ENCODE peak calls at places on chromosomes 12 and 14, in nine cellular contexts. J is OCI-LY7, E is PC-3, Q is hepatocyte, S is GM23338, L is SK-N-SH, O is HCT116, G is GM23248, M is MM.1S. N is an unnamed sample.

GRCh38 chr14:90568405-90568804 is 171.6 kb downstream of the CALM1 start:
- DNase-seq in L (no peak), M (no peak), E (no peak), S (no peak), O (no peak), G (no peak), Q (no peak), J (no peak), N (no peak)

GRCh38 chr12:114209852-114210251 is 196.1 kb downstream of the TBX5 start:
- DNase-seq in J (no peak), O (no peak), E (no peak), S (no peak), M (no peak), G (no peak), Q (no peak), L (no peak), N (no peak)

GRCh38 chr14:82422186-82422585 is 888.5 kb upstream of the SEL1L start:
- DNase-seq in J (no peak), L (no peak), O (no peak), G (no peak), M (no peak), Q (no peak), S (no peak), E (no peak), N (no peak)

GRCh38 chr12:123733243-123733642 is 21.1 kb downstream of the ATP6V0A2 start:
- DNase-seq in J (no peak), L (no peak), Q (no peak), G (no peak), M (no peak), E (no peak), S (no peak), O (no peak), N (no peak)

GRCh38 chr14:39446131-39446744 is 14.0 kb upstream of the FBXO33 start:
- DNase-seq in Q (no peak), E (no peak), J (no peak), G (no peak), M (peak), S (no peak), L (no peak), O (no peak), N (no peak)

GRCh38 chr12:10571141-10571540 is 42.3 kb downstream of the MAGOHB start:
- DNase-seq in O (no peak), E (no peak), G (no peak), M (no peak), J (no peak), L (no peak), S (no peak), Q (no peak), N (no peak)

GRCh38 chr14:50821471-50822464 is 9.2 kb downstream of the NIN start:
- DNase-seq in M (no peak), O (no peak), S (peak), G (no peak), Q (no peak), L (no peak), E (no peak), J (no peak), N (no peak)

GRCh38 chr12:70006619-70006973 is 181.6 kb downstream of the MYRFL start:
- DNase-seq in O (no peak), L (no peak), S (no peak), Q (no peak), J (no peak), E (no peak), G (no peak), M (no peak), N (no peak)

GRCh38 chr14:76484355-76484754 is 108.4 kb downstream of the ESRRB start:
- DNase-seq in G (no peak), J (no peak), Q (no peak), E (no peak), S (peak), M (no peak), L (no peak), O (no peak), N (no peak)

GRCh38 chr12:79688376-79689040 is 2.3 kb downstream of the PAWR start:
- DNase-seq in S (no peak), Q (no peak), E (no peak), G (peak), J (no peak), O (no peak), M (peak), L (no peak), N (no peak)

GRCh38 chr12:49170924-49171323 is 18.0 kb downstream of the TUBA1A start:
- DNase-seq in O (no peak), L (no peak), G (no peak), E (no peak), S (no peak), M (no peak), Q (no peak), J (no peak), N (no peak)

GRCh38 chr12:116954700-116955381 is 44.1 kb downstream of the FBXW8 start:
- DNase-seq in S (no peak), Q (no peak), J (no peak), E (no peak), M (no peak), L (no peak), G (no peak), O (no peak), N (no peak)

GRCh38 chr14:25887251-25887908 is 710.5 kb downstream of the NOVA1 start:
- DNase-seq in J (no peak), M (no peak), Q (no peak), L (no peak), G (peak), O (no peak), E (peak), S (no peak), N (no peak)

GRCh38 chr12:62250671-62251608 is 9.3 kb upstream of the USP15 start:
- DNase-seq in O (no peak), J (no peak), M (peak), S (no peak), L (no peak), G (peak), E (no peak), Q (no peak), N (no peak)

GRCh38 chr12:115240251-115240650 is 556.3 kb upstream of the TBX3 start:
- DNase-seq in Q (no peak), G (no peak), S (no peak), J (no peak), L (no peak), M (no peak), O (no peak), E (no peak), N (no peak)

GRCh38 chr12:49487605-49488004 is 51.2 kb upstream of the KCNH3 start:
- DNase-seq in M (peak), E (no peak), J (no peak), S (no peak), Q (no peak), L (no peak), O (no peak), G (no peak), N (no peak)

GRCh38 chr12:104536841-104537240 is 80.1 kb downstream of the CHST11 start:
- DNase-seq in M (no peak), Q (no peak), E (no peak), L (no peak), G (peak), J (peak), S (no peak), O (no peak), N (no peak)

GRCh38 chr12:6230321-6231110 is 30.3 kb downstream of the CD9 start:
- DNase-seq in M (no peak), Q (peak), S (no peak), O (no peak), L (no peak), J (peak), E (peak), G (peak), N (no peak)

GRCh38 chr12:82835217-82835616 is 148.5 kb downstream of the TMTC2 start:
- DNase-seq in J (no peak), S (no peak), M (no peak), Q (no peak), O (peak), G (peak), L (no peak), E (peak), N (no peak)

GRCh38 chr12:75784591-75784990 is 247.0 kb downstream of the PHLDA1 start:
- DNase-seq in L (peak), S (no peak), G (peak), M (peak), O (no peak), Q (peak), E (peak), J (peak), N (no peak)

GRCh38 chr14:81153187-81153586 is 67.6 kb downstream of the GTF2A1 start:
- DNase-seq in Q (no peak), E (no peak), S (no peak), J (no peak), L (no peak), O (no peak), G (no peak), M (no peak), N (no peak)

GRCh38 chr14:61145903-61146411 is 135.2 kb downstream of the TMEM30B start:
- DNase-seq in L (peak), Q (peak), M (no peak), J (no peak), O (no peak), S (no peak), E (peak), G (peak), N (peak)

GRCh38 chr14:70289138-70289537 is 70.3 kb downstream of the COX16 start:
- DNase-seq in O (no peak), S (no peak), E (no peak), J (no peak), G (no peak), L (no peak), Q (no peak), M (no peak), N (no peak)

GRCh38 chr12:105888696-105889095 is 250.1 kb downstream of the NUAK1 start:
- DNase-seq in S (no peak), Q (no peak), J (no peak), L (no peak), M (no peak), G (peak), O (no peak), E (no peak), N (no peak)

DNA sequence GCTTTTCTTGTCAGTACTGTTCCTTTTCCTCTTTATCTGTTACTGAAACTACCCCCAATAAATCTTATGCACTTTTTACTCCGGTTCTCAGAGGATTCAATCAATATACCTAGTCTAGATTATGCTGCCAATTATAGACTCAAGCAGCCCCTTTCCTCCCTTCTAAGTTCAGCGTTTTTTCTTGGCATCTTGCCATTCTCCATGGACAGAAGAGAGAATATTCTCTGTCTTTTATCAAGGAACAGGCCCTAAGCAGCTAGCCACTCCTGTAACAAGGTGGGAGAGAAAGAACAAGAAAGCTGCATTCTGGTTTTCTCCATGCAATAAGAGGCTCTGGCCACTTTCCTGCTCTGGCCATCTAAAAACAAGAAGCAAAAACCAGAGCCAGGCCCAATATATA is 263.0 kb upstream of the ALG10 start:
- DNase-seq in J (no peak), Q (peak), E (no peak), G (no peak), L (no peak), S (no peak), O (no peak), M (no peak), N (no peak)
- TF ChIP-seq EZH2phosphoT487 in J (no peak), Q (no peak), E (no peak), G (no peak), L (no peak), S (no peak), O (no peak), M (no peak), N (no peak)

DNA sequence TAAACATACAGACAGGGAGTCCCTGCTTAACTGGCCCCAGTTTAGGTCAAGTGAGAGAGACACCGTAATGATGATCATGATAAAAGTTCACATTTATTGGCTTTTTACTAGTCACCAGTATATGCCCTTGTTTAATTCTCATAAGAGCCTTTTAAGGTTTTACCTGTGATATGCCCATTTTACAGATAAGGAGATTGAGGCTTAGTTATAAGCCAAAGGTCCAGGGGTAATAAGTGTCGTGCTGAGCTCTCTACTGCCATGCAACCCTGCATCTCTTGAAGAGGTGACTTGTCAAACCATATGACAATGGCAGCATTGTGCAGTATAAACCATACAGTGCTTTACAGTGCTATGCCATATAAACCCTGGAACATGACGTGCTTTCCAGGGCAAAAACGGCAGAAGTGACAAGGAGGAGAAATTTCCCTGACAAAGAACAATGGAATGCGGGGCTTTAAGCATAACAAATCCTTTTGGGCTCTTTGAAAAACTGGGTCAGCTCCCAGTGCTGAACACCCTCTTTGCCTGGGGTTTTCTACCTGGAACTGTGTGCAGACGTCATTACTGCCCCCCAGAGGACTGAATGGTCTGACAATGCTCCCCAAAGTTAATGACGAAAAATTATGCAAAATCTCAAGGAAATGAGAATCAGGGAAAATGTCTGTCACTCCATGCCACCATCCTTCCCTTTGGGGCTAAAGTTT is 59.7 kb upstream of the C14orf132 start:
- DNase-seq in O (no peak), Q (no peak), L (peak), S (peak), G (peak), E (no peak), M (no peak), J (peak), N (peak)
- TF ChIP-seq EZH2phosphoT487 in O (no peak), Q (no peak), L (no peak), S (no peak), G (no peak), E (no peak), M (no peak), J (no peak), N (no peak)

GRCh38 chr14:73472182-73473114 is 14.1 kb upstream of the NUMB start:
- DNase-seq in S (peak), Q (peak), E (peak), O (peak), J (peak), G (peak), M (peak), L (peak), N (peak)
- TF ChIP-seq EZH2phosphoT487 in S (no peak), Q (no peak), E (no peak), O (no peak), J (no peak), G (no peak), M (no peak), L (no peak), N (no peak)

GRCh38 chr12:119902084-119902509 is 25.0 kb upstream of the CIT start:
- DNase-seq in M (peak), S (peak), G (peak), Q (peak), L (peak), O (peak), E (peak), J (peak), N (peak)
- TF ChIP-seq EZH2phosphoT487 in M (no peak), S (no peak), G (no peak), Q (no peak), L (no peak), O (no peak), E (no peak), J (no peak), N (no peak)

GRCh38 chr12:127750076-127750840 is 516.7 kb upstream of the TMEM132C start:
- DNase-seq in G (peak), Q (no peak), E (no peak), S (no peak), O (no peak), M (no peak), J (no peak), L (no peak), N (no peak)
- TF ChIP-seq EZH2phosphoT487 in G (no peak), Q (no peak), E (no peak), S (no peak), O (no peak), M (no peak), J (no peak), L (no peak), N (no peak)

GRCh38 chr12:122323311-122324019 is 57.2 kb upstream of the VPS33A start:
- DNase-seq in S (no peak), L (no peak), G (no peak), O (no peak), J (no peak), M (no peak), Q (no peak), E (no peak), N (no peak)

GRCh38 chr12:122318607-122319311 is 52.5 kb upstream of the VPS33A start:
- DNase-seq in J (no peak), L (no peak), G (peak), M (no peak), Q (no peak), O (no peak), E (peak), S (no peak), N (no peak)

GRCh38 chr12:122322501-122322900 is 56.2 kb upstream of the VPS33A start:
- DNase-seq in J (no peak), O (no peak), M (no peak), S (no peak), Q (no peak), E (peak), G (peak), L (no peak), N (no peak)

GRCh38 chr12:122319312-122319638 is 53.0 kb upstream of the VPS33A start:
- DNase-seq in E (no peak), L (no peak), S (no peak), J (no peak), G (no peak), O (no peak), M (no peak), Q (no peak), N (no peak)
- TF ChIP-seq EZH2phosphoT487 in E (no peak), L (no peak), S (no peak), J (no peak), G (no peak), O (no peak), M (no peak), Q (no peak), N (no peak)

DNA sequence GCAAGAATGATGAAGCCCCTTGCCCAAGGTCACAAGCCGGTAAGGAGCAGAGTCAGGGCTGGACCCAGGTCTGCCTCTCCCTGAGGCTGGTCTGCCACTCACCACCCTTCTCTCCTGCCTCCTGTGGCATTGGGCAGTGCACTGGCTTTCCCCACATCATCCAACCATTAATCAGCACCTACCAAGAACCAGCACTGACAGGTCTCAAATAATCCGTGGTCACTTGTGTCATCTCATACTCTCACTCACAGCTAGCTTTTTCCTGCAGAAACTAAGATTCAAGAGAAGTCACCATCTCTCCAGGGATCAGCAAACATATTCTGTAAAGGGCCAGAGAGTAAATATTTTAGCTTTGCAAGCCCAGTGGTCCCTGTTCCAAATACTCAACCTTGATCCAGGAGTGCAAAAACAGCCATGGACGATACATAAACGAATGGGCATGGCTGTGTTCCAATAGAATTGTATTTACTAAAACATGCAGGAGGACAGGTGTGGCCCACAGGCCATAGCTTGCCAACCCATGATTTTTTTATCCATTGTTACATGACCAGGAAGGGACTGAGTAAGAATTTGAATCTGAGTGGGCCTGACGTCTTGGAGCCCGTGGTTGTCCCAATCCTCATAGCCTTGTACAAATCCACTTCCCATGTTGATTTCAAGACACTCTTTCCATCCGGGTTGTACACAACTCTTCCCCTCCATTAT is 374.2 kb downstream of the BCL11B start:
- DNase-seq in M (no peak), E (no peak), G (no peak), L (no peak), O (no peak), S (no peak), Q (no peak), J (no peak), N (no peak)
- TF ChIP-seq EZH2phosphoT487 in M (no peak), E (no peak), G (no peak), L (no peak), O (no peak), S (no peak), Q (no peak), J (no peak), N (no peak)

GRCh38 chr14:104141621-104142091 is 3.3 kb downstream of the KIF26A start:
- DNase-seq in S (no peak), G (no peak), L (peak), E (no peak), O (no peak), Q (no peak), M (no peak), J (no peak), N (no peak)
- TF ChIP-seq EZH2phosphoT487 in S (no peak), G (no peak), L (no peak), E (no peak), O (no peak), Q (no peak), M (no peak), J (no peak), N (no peak)

DNA sequence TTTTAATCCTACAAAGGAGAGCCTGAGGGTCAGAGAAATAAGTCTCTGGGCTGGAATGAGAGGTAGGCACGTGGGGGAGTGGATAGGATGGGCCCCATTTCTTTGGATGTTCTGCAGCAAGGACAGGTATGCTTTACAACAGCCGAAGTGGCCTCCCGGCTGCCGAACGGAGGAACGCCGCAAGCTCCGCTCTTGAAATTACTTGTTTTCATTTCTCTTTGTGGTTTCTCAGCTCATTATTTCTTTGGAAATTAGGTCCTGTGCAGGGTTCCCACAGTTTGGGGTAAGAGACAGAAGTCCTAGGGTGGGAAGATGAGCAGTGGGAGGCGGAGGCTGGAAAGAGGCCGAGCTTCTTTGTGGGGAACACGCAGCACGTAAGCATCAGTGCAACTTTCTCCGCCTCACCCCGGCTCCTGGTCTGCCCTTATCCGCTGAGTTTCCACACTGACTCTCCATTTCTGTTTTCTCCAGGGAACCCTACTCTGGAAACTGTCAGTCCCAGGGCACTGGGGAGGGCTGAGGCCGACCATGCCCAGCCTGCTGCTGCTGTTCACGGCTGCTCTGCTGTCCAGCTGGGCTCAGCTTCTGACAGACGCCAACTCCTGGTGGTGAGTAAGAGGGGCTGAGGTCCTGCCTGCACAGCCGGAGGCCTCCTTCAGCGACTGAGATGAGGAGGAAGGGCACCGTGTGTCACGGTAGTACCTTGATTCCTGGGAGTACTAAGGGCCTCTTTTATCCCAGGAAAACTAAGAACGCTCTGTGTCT is 2.0 kb downstream of the WNT5B start:
- DNase-seq in S (peak), L (peak), M (no peak), O (no peak), E (no peak), Q (peak), J (no peak), G (no peak), N (peak)
- TF ChIP-seq EZH2phosphoT487 in S (peak), L (no peak), M (no peak), O (no peak), E (no peak), Q (no peak), J (no peak), G (no peak), N (no peak)

GRCh38 chr14:87489196-87489819 is 503.7 kb downstream of the GALC start:
- DNase-seq in J (no peak), M (no peak), E (peak), O (no peak), L (no peak), Q (no peak), S (no peak), G (no peak), N (no peak)

GRCh38 chr14:87491816-87492215 is 501.2 kb downstream of the GALC start:
- DNase-seq in E (peak), J (no peak), M (no peak), S (peak), O (no peak), Q (peak), L (no peak), G (no peak), N (no peak)

GRCh38 chr14:87494010-87494409 is 499.0 kb downstream of the GALC start:
- DNase-seq in Q (no peak), M (no peak), O (no peak), G (no peak), S (peak), E (no peak), J (peak), L (no peak), N (no peak)

GRCh38 chr14:87497301-87497700 is 495.7 kb downstream of the GALC start:
- DNase-seq in E (no peak), M (no peak), G (no peak), O (no peak), J (no peak), L (no peak), Q (no peak), S (no peak), N (no peak)

GRCh38 chr14:87492556-87492955 is 500.4 kb downstream of the GALC start:
- DNase-seq in O (no peak), S (no peak), M (no peak), J (no peak), L (no peak), G (no peak), E (no peak), Q (no peak), N (no peak)
- TF ChIP-seq EZH2phosphoT487 in O (no peak), S (no peak), M (no peak), J (no peak), L (no peak), G (no peak), E (no peak), Q (no peak), N (no peak)

N was measured in neural progenitor cell.